ENCODE peak calls at places on chromosome 3, in ten cellular contexts. One of them, this sample, is unnamed.
A peak's percentile ranks its signal among the peaks of the same experiment; 100 is the strongest.

GRCh38 chr3:136283627-136284026 is 33.5 kb downstream of the PCCB start:
- DNase-seq in retinal pigment epithelial cell: no peak
- DNase-seq in astrocyte: no peak
- DNase-seq in H7: no peak
- DNase-seq in stimulated activated CD4-positive, alpha-beta T cell treated with anti-CD3 and anti-CD28 coated beads, Interleukin-2, amount 100 ng/mL, for 24 hours: no peak
- DNase-seq in progenitor cell of endocrine pancreas: no peak
- DNase-seq in MCF 10A: no peak
- DNase-seq in MM.1S: no peak
- DNase-seq in activated T-cell treated with anti-CD3 and anti-CD28 coated beads for 1 hour: no peak
- DNase-seq in SIG-M5: no peak
- DNase-seq in this sample: no peak

GRCh38 chr3:186787642-186788481 is 4.5 kb downstream of the EIF4A2 start:
- DNase-seq in retinal pigment epithelial cell: no peak
- DNase-seq in astrocyte: no peak
- DNase-seq in H7: no peak
- DNase-seq in stimulated activated CD4-positive, alpha-beta T cell treated with anti-CD3 and anti-CD28 coated beads, Interleukin-2, amount 100 ng/mL, for 24 hours: no peak
- DNase-seq in progenitor cell of endocrine pancreas: no peak
- DNase-seq in MCF 10A: peak; percentile 25
- DNase-seq in MM.1S: no peak
- DNase-seq in activated T-cell treated with anti-CD3 and anti-CD28 coated beads for 1 hour: no peak
- DNase-seq in SIG-M5: no peak
- DNase-seq in this sample: no peak

GRCh38 chr3:153052096-153052460 is 109.9 kb upstream of the RAP2B start:
- DNase-seq in retinal pigment epithelial cell: peak; percentile 70
- DNase-seq in astrocyte: peak; percentile 97
- DNase-seq in H7: no peak
- DNase-seq in stimulated activated CD4-positive, alpha-beta T cell treated with anti-CD3 and anti-CD28 coated beads, Interleukin-2, amount 100 ng/mL, for 24 hours: no peak
- DNase-seq in progenitor cell of endocrine pancreas: no peak
- DNase-seq in MCF 10A: peak; percentile 90
- DNase-seq in MM.1S: peak; percentile 87
- DNase-seq in activated T-cell treated with anti-CD3 and anti-CD28 coated beads for 1 hour: no peak
- DNase-seq in SIG-M5: peak; percentile 19
- DNase-seq in this sample: no peak

GRCh38 chr3:150292891-150293290 is 115.2 kb upstream of the TSC22D2 start:
- DNase-seq in retinal pigment epithelial cell: no peak
- DNase-seq in astrocyte: peak; percentile 92
- DNase-seq in H7: no peak
- DNase-seq in stimulated activated CD4-positive, alpha-beta T cell treated with anti-CD3 and anti-CD28 coated beads, Interleukin-2, amount 100 ng/mL, for 24 hours: no peak
- DNase-seq in progenitor cell of endocrine pancreas: no peak
- DNase-seq in MCF 10A: no peak
- DNase-seq in MM.1S: no peak
- DNase-seq in activated T-cell treated with anti-CD3 and anti-CD28 coated beads for 1 hour: no peak
- DNase-seq in SIG-M5: no peak
- DNase-seq in this sample: no peak

GRCh38 chr3:3560566-3561336 is 238.5 kb upstream of the LRRN1 start:
- DNase-seq in retinal pigment epithelial cell: peak; percentile 64
- DNase-seq in astrocyte: peak; percentile 84
- DNase-seq in H7: no peak
- DNase-seq in stimulated activated CD4-positive, alpha-beta T cell treated with anti-CD3 and anti-CD28 coated beads, Interleukin-2, amount 100 ng/mL, for 24 hours: no peak
- DNase-seq in progenitor cell of endocrine pancreas: no peak
- DNase-seq in MCF 10A: no peak
- DNase-seq in MM.1S: no peak
- DNase-seq in activated T-cell treated with anti-CD3 and anti-CD28 coated beads for 1 hour: no peak
- DNase-seq in SIG-M5: no peak
- DNase-seq in this sample: no peak

GRCh38 chr3:153927107-153927506 is 194.1 kb upstream of the ARHGEF26 start:
- DNase-seq in retinal pigment epithelial cell: peak; percentile 25
- DNase-seq in astrocyte: peak; percentile 79
- DNase-seq in H7: no peak
- DNase-seq in stimulated activated CD4-positive, alpha-beta T cell treated with anti-CD3 and anti-CD28 coated beads, Interleukin-2, amount 100 ng/mL, for 24 hours: no peak
- DNase-seq in progenitor cell of endocrine pancreas: no peak
- DNase-seq in MCF 10A: peak; percentile 72
- DNase-seq in MM.1S: peak; percentile 36
- DNase-seq in activated T-cell treated with anti-CD3 and anti-CD28 coated beads for 1 hour: no peak
- DNase-seq in SIG-M5: no peak
- DNase-seq in this sample: no peak

GRCh38 chr3:14216257-14217048 is 37.8 kb downstream of the LSM3 start:
- DNase-seq in retinal pigment epithelial cell: peak; percentile 80
- DNase-seq in astrocyte: peak; percentile 78
- DNase-seq in H7: peak; percentile 87
- DNase-seq in stimulated activated CD4-positive, alpha-beta T cell treated with anti-CD3 and anti-CD28 coated beads, Interleukin-2, amount 100 ng/mL, for 24 hours: peak; percentile 70
- DNase-seq in progenitor cell of endocrine pancreas: peak; percentile 33
- DNase-seq in MCF 10A: no peak
- DNase-seq in MM.1S: no peak
- DNase-seq in activated T-cell treated with anti-CD3 and anti-CD28 coated beads for 1 hour: no peak
- DNase-seq in SIG-M5: no peak
- DNase-seq in this sample: peak; percentile 43

GRCh38 chr3:5250467-5251195 is 63.1 kb downstream of the EDEM1 start:
- DNase-seq in retinal pigment epithelial cell: no peak
- DNase-seq in astrocyte: no peak
- DNase-seq in H7: no peak
- DNase-seq in stimulated activated CD4-positive, alpha-beta T cell treated with anti-CD3 and anti-CD28 coated beads, Interleukin-2, amount 100 ng/mL, for 24 hours: no peak
- DNase-seq in progenitor cell of endocrine pancreas: no peak
- DNase-seq in MCF 10A: peak; percentile 34
- DNase-seq in MM.1S: no peak
- DNase-seq in activated T-cell treated with anti-CD3 and anti-CD28 coated beads for 1 hour: no peak
- DNase-seq in SIG-M5: no peak
- DNase-seq in this sample: no peak

GRCh38 chr3:62875103-62876002 is at the start of gene CADPS:
- DNase-seq in retinal pigment epithelial cell: no peak
- DNase-seq in astrocyte: peak; percentile 53
- DNase-seq in H7: peak; percentile 67
- DNase-seq in stimulated activated CD4-positive, alpha-beta T cell treated with anti-CD3 and anti-CD28 coated beads, Interleukin-2, amount 100 ng/mL, for 24 hours: no peak
- DNase-seq in progenitor cell of endocrine pancreas: peak; percentile 31
- DNase-seq in MCF 10A: no peak
- DNase-seq in MM.1S: no peak
- DNase-seq in activated T-cell treated with anti-CD3 and anti-CD28 coated beads for 1 hour: no peak
- DNase-seq in SIG-M5: no peak
- DNase-seq in this sample: no peak

GRCh38 chr3:165464736-165465135 is 268.6 kb upstream of the SLITRK3 start:
- DNase-seq in retinal pigment epithelial cell: peak; percentile 4
- DNase-seq in astrocyte: peak; percentile 73
- DNase-seq in H7: no peak
- DNase-seq in stimulated activated CD4-positive, alpha-beta T cell treated with anti-CD3 and anti-CD28 coated beads, Interleukin-2, amount 100 ng/mL, for 24 hours: no peak
- DNase-seq in progenitor cell of endocrine pancreas: no peak
- DNase-seq in MCF 10A: peak; percentile 22
- DNase-seq in MM.1S: no peak
- DNase-seq in activated T-cell treated with anti-CD3 and anti-CD28 coated beads for 1 hour: no peak
- DNase-seq in SIG-M5: no peak
- DNase-seq in this sample: no peak

GRCh38 chr3:41716391-41716910 is 245.5 kb downstream of the ULK4 start:
- DNase-seq in retinal pigment epithelial cell: no peak
- DNase-seq in astrocyte: peak; percentile 6
- DNase-seq in H7: no peak
- DNase-seq in stimulated activated CD4-positive, alpha-beta T cell treated with anti-CD3 and anti-CD28 coated beads, Interleukin-2, amount 100 ng/mL, for 24 hours: no peak
- DNase-seq in progenitor cell of endocrine pancreas: no peak
- DNase-seq in MCF 10A: peak; percentile 9
- DNase-seq in MM.1S: no peak
- DNase-seq in activated T-cell treated with anti-CD3 and anti-CD28 coated beads for 1 hour: no peak
- DNase-seq in SIG-M5: no peak
- DNase-seq in this sample: no peak

GRCh38 chr3:39406368-39407258 is at the start of gene RPSA:
- DNase-seq in retinal pigment epithelial cell: peak; percentile 91
- DNase-seq in astrocyte: peak; percentile 93
- DNase-seq in H7: peak; percentile 93
- DNase-seq in stimulated activated CD4-positive, alpha-beta T cell treated with anti-CD3 and anti-CD28 coated beads, Interleukin-2, amount 100 ng/mL, for 24 hours: peak; percentile 95
- DNase-seq in progenitor cell of endocrine pancreas: peak; percentile 84
- DNase-seq in MCF 10A: peak; percentile 97
- DNase-seq in MM.1S: peak; percentile 99
- DNase-seq in activated T-cell treated with anti-CD3 and anti-CD28 coated beads for 1 hour: peak; percentile 83
- DNase-seq in SIG-M5: peak; percentile 98
- DNase-seq in this sample: peak; percentile 92

GRCh38 chr3:185709241-185709955 is 115.4 kb downstream of the IGF2BP2 start:
- DNase-seq in retinal pigment epithelial cell: no peak
- DNase-seq in astrocyte: no peak
- DNase-seq in H7: no peak
- DNase-seq in stimulated activated CD4-positive, alpha-beta T cell treated with anti-CD3 and anti-CD28 coated beads, Interleukin-2, amount 100 ng/mL, for 24 hours: no peak
- DNase-seq in progenitor cell of endocrine pancreas: no peak
- DNase-seq in MCF 10A: no peak
- DNase-seq in MM.1S: no peak
- DNase-seq in activated T-cell treated with anti-CD3 and anti-CD28 coated beads for 1 hour: no peak
- DNase-seq in SIG-M5: no peak
- DNase-seq in this sample: no peak

GRCh38 chr3:72722930-72723726 is 125.1 kb downstream of the SHQ1 start:
- DNase-seq in retinal pigment epithelial cell: peak; percentile 78
- DNase-seq in astrocyte: peak; percentile 72
- DNase-seq in H7: no peak
- DNase-seq in stimulated activated CD4-positive, alpha-beta T cell treated with anti-CD3 and anti-CD28 coated beads, Interleukin-2, amount 100 ng/mL, for 24 hours: no peak
- DNase-seq in progenitor cell of endocrine pancreas: no peak
- DNase-seq in MCF 10A: peak; percentile 85
- DNase-seq in MM.1S: no peak
- DNase-seq in activated T-cell treated with anti-CD3 and anti-CD28 coated beads for 1 hour: no peak
- DNase-seq in SIG-M5: no peak
- DNase-seq in this sample: peak; percentile 91

GRCh38 chr3:51709004-51709420 is 2.1 kb downstream of the GRM2 start:
- DNase-seq in retinal pigment epithelial cell: no peak
- DNase-seq in astrocyte: no peak
- DNase-seq in H7: peak; percentile 42
- DNase-seq in stimulated activated CD4-positive, alpha-beta T cell treated with anti-CD3 and anti-CD28 coated beads, Interleukin-2, amount 100 ng/mL, for 24 hours: no peak
- DNase-seq in progenitor cell of endocrine pancreas: no peak
- DNase-seq in MCF 10A: no peak
- DNase-seq in MM.1S: no peak
- DNase-seq in activated T-cell treated with anti-CD3 and anti-CD28 coated beads for 1 hour: no peak
- DNase-seq in SIG-M5: no peak
- DNase-seq in this sample: peak; percentile 38

GRCh38 chr3:98329392-98330124 is 24.1 kb upstream of the OR5K4 start:
- DNase-seq in retinal pigment epithelial cell: no peak
- DNase-seq in astrocyte: peak; percentile 4
- DNase-seq in H7: peak; percentile 19
- DNase-seq in stimulated activated CD4-positive, alpha-beta T cell treated with anti-CD3 and anti-CD28 coated beads, Interleukin-2, amount 100 ng/mL, for 24 hours: peak; percentile 50
- DNase-seq in progenitor cell of endocrine pancreas: no peak
- DNase-seq in MCF 10A: peak; percentile 69
- DNase-seq in MM.1S: peak; percentile 62
- DNase-seq in activated T-cell treated with anti-CD3 and anti-CD28 coated beads for 1 hour: peak; percentile 19
- DNase-seq in SIG-M5: no peak
- DNase-seq in this sample: no peak

GRCh38 chr3:111594205-111594604 is 941 bp downstream of the ZBED2 start:
- DNase-seq in retinal pigment epithelial cell: no peak
- DNase-seq in astrocyte: peak; percentile 95
- DNase-seq in H7: no peak
- DNase-seq in stimulated activated CD4-positive, alpha-beta T cell treated with anti-CD3 and anti-CD28 coated beads, Interleukin-2, amount 100 ng/mL, for 24 hours: no peak
- DNase-seq in progenitor cell of endocrine pancreas: no peak
- DNase-seq in MCF 10A: peak; percentile 75
- DNase-seq in MM.1S: no peak
- DNase-seq in activated T-cell treated with anti-CD3 and anti-CD28 coated beads for 1 hour: no peak
- DNase-seq in SIG-M5: no peak
- DNase-seq in this sample: no peak

GRCh38 chr3:64684715-64685261 is 3.0 kb downstream of the ADAMTS9 start:
- DNase-seq in retinal pigment epithelial cell: no peak
- DNase-seq in astrocyte: peak; percentile 10
- DNase-seq in H7: peak; percentile 58
- DNase-seq in stimulated activated CD4-positive, alpha-beta T cell treated with anti-CD3 and anti-CD28 coated beads, Interleukin-2, amount 100 ng/mL, for 24 hours: no peak
- DNase-seq in progenitor cell of endocrine pancreas: peak; percentile 12
- DNase-seq in MCF 10A: peak; percentile 5
- DNase-seq in MM.1S: no peak
- DNase-seq in activated T-cell treated with anti-CD3 and anti-CD28 coated beads for 1 hour: no peak
- DNase-seq in SIG-M5: no peak
- DNase-seq in this sample: no peak

GRCh38 chr3:48952510-48953118 is 34.0 kb downstream of the ARIH2 start:
- DNase-seq in retinal pigment epithelial cell: no peak
- DNase-seq in astrocyte: no peak
- DNase-seq in H7: peak; percentile 81
- DNase-seq in stimulated activated CD4-positive, alpha-beta T cell treated with anti-CD3 and anti-CD28 coated beads, Interleukin-2, amount 100 ng/mL, for 24 hours: peak; percentile 49
- DNase-seq in progenitor cell of endocrine pancreas: peak; percentile 13
- DNase-seq in MCF 10A: peak; percentile 54
- DNase-seq in MM.1S: peak; percentile 41
- DNase-seq in activated T-cell treated with anti-CD3 and anti-CD28 coated beads for 1 hour: peak; percentile 46
- DNase-seq in SIG-M5: no peak
- DNase-seq in this sample: no peak

GRCh38 chr3:7867587-7867986 is 634.0 kb upstream of the LMCD1 start:
- DNase-seq in retinal pigment epithelial cell: no peak
- DNase-seq in astrocyte: no peak
- DNase-seq in H7: no peak
- DNase-seq in stimulated activated CD4-positive, alpha-beta T cell treated with anti-CD3 and anti-CD28 coated beads, Interleukin-2, amount 100 ng/mL, for 24 hours: no peak
- DNase-seq in progenitor cell of endocrine pancreas: no peak
- DNase-seq in MCF 10A: no peak
- DNase-seq in MM.1S: no peak
- DNase-seq in activated T-cell treated with anti-CD3 and anti-CD28 coated beads for 1 hour: no peak
- DNase-seq in SIG-M5: no peak
- DNase-seq in this sample: no peak

GRCh38 chr3:53815067-53815466 is 31.2 kb downstream of the CHDH start:
- DNase-seq in retinal pigment epithelial cell: no peak
- DNase-seq in astrocyte: no peak
- DNase-seq in H7: no peak
- DNase-seq in stimulated activated CD4-positive, alpha-beta T cell treated with anti-CD3 and anti-CD28 coated beads, Interleukin-2, amount 100 ng/mL, for 24 hours: no peak
- DNase-seq in progenitor cell of endocrine pancreas: no peak
- DNase-seq in MCF 10A: no peak
- DNase-seq in MM.1S: no peak
- DNase-seq in activated T-cell treated with anti-CD3 and anti-CD28 coated beads for 1 hour: no peak
- DNase-seq in SIG-M5: no peak
- DNase-seq in this sample: no peak

GRCh38 chr3:53420831-53421230 is 73.5 kb upstream of the DCP1A start:
- DNase-seq in retinal pigment epithelial cell: no peak
- DNase-seq in astrocyte: no peak
- DNase-seq in H7: no peak
- DNase-seq in stimulated activated CD4-positive, alpha-beta T cell treated with anti-CD3 and anti-CD28 coated beads, Interleukin-2, amount 100 ng/mL, for 24 hours: no peak
- DNase-seq in progenitor cell of endocrine pancreas: no peak
- DNase-seq in MCF 10A: no peak
- DNase-seq in MM.1S: no peak
- DNase-seq in activated T-cell treated with anti-CD3 and anti-CD28 coated beads for 1 hour: no peak
- DNase-seq in SIG-M5: no peak
- DNase-seq in this sample: no peak

GRCh38 chr3:127547761-127548605 is 42.5 kb downstream of the TPRA1 start:
- DNase-seq in retinal pigment epithelial cell: no peak
- DNase-seq in astrocyte: peak; percentile 54
- DNase-seq in H7: peak; percentile 98
- DNase-seq in stimulated activated CD4-positive, alpha-beta T cell treated with anti-CD3 and anti-CD28 coated beads, Interleukin-2, amount 100 ng/mL, for 24 hours: peak; percentile 85
- DNase-seq in progenitor cell of endocrine pancreas: peak; percentile 87
- DNase-seq in MCF 10A: peak; percentile 47
- DNase-seq in MM.1S: peak; percentile 51
- DNase-seq in activated T-cell treated with anti-CD3 and anti-CD28 coated beads for 1 hour: peak; percentile 75
- DNase-seq in SIG-M5: no peak
- DNase-seq in this sample: peak; percentile 65

This sample was measured in breast epithelium.